ENCODE peak calls at places on chromosomes 7 and 10, in six cellular contexts. B is A172; I is CD8-positive, alpha-beta memory T cell; Z is AG04450; R is HCT116; A is AG08395. J is an unnamed sample.

GRCh38 chr10:55979203-55979602 is 381.9 kb downstream of the ZWINT start:
- DNase-seq in B (no peak), I (no peak), Z (no peak), R (no peak), A (no peak), J (no peak)

GRCh38 chr7:56063882-56064625 is at the start of gene SUMF2:
- DNase-seq in B (peak), I (peak), Z (peak), R (peak), A (peak), J (peak)

GRCh38 chr10:33410860-33411234 is 76.4 kb upstream of the NRP1 start:
- DNase-seq in B (no peak), I (no peak), Z (no peak), R (no peak), A (no peak), J (no peak)

GRCh38 chr7:18119985-18120384 is 92.3 kb upstream of the PRPS1L1 start:
- DNase-seq in B (peak), I (no peak), Z (no peak), R (peak), A (no peak), J (no peak)

GRCh38 chr7:111029574-111030357 is 61.2 kb upstream of the LRRN3 start:
- DNase-seq in B (no peak), I (no peak), Z (no peak), R (no peak), A (peak), J (no peak)

GRCh38 chr10:93616844-93617360 is 4.6 kb downstream of the PDE6C start:
- DNase-seq in B (no peak), I (no peak), Z (no peak), R (no peak), A (no peak), J (no peak)

GRCh38 chr7:34087892-34088891 is 182.9 kb downstream of the BMPER start:
- DNase-seq in B (peak), I (no peak), Z (no peak), R (peak), A (no peak), J (no peak)

GRCh38 chr10:58637372-58637771 is 124.7 kb downstream of the BICC1 start:
- DNase-seq in B (no peak), I (no peak), Z (no peak), R (no peak), A (peak), J (no peak)

GRCh38 chr10:118511720-118512119 is 83.7 kb downstream of the PRLHR start:
- DNase-seq in B (no peak), I (no peak), Z (no peak), R (no peak), A (no peak), J (no peak)

GRCh38 chr7:7681191-7681935 is 37.0 kb downstream of the RPA3 start:
- DNase-seq in B (peak), I (peak), Z (no peak), R (peak), A (peak), J (no peak)

GRCh38 chr7:409344-410281 is 110.0 kb downstream of the PDGFA start:
- DNase-seq in B (no peak), I (no peak), Z (no peak), R (no peak), A (no peak), J (no peak)

GRCh38 chr7:116560021-116560970 is 35.5 kb downstream of the CAV1 start:
- DNase-seq in B (no peak), I (no peak), Z (no peak), R (no peak), A (no peak), J (no peak)

GRCh38 chr7:54091322-54091721 is 450.9 kb upstream of the VSTM2A start:
- DNase-seq in B (no peak), I (no peak), Z (no peak), R (no peak), A (no peak), J (no peak)

GRCh38 chr10:80168679-80169380 is 36.3 kb downstream of the PLAC9 start:
- DNase-seq in B (no peak), I (no peak), Z (no peak), R (no peak), A (no peak), J (no peak)

GRCh38 chr10:114647545-114648138 is 10.4 kb downstream of the ABLIM1 start:
- DNase-seq in B (peak), I (no peak), Z (no peak), R (no peak), A (peak), J (no peak)

GRCh38 chr10:68594405-68594804 is 34.3 kb downstream of the TET1 start:
- DNase-seq in B (peak), I (no peak), Z (no peak), R (peak), A (no peak), J (peak)

GRCh38 chr10:30553625-30554442 is 75.7 kb downstream of the LYZL2 start:
- DNase-seq in B (no peak), I (no peak), Z (no peak), R (no peak), A (peak), J (no peak)

GRCh38 chr10:69807696-69808095 is 6.0 kb downstream of the COL13A1 start:
- DNase-seq in B (peak), I (no peak), Z (no peak), R (peak), A (peak), J (no peak)

GRCh38 chr7:12534046-12534445 is 36.5 kb upstream of the SCIN start:
- DNase-seq in B (no peak), I (no peak), Z (no peak), R (no peak), A (no peak), J (no peak)

GRCh38 chr10:60363187-60363586 is 26.5 kb downstream of the ANK3 start:
- DNase-seq in B (no peak), I (no peak), Z (no peak), R (no peak), A (no peak), J (no peak)

GRCh38 chr7:128075536-128076095 is 44.4 kb upstream of the LRRC4 start:
- DNase-seq in B (no peak), I (no peak), Z (no peak), R (no peak), A (no peak), J (no peak)

GRCh38 chr7:26379711-26380110 is 88.0 kb downstream of the SNX10 start:
- DNase-seq in B (no peak), I (no peak), Z (no peak), R (no peak), A (no peak), J (no peak)

GRCh38 chr7:6446977-6447588 is 671 bp downstream of the DAGLB start:
- DNase-seq in B (peak), I (peak), Z (no peak), R (peak), A (peak), J (peak)

GRCh38 chr10:77846718-77847311 is 79.7 kb downstream of the DLG5 start:
- DNase-seq in B (peak), I (peak), Z (peak), R (peak), A (peak), J (peak)